ENCODE peak calls at places on chromosomes 1 and 21, in five cellular contexts. Y, Z, D, S and J are unnamed samples. For H3K27me3, the result is how much of the 10 kb centered on the place peaks cover.

GRCh38 chr1:53589043-53589887 is 130.1 kb downstream of the DMRTB1 start:
- DNase-seq in D (no peak), Z (no peak), S (no peak), Y (peak), J (no peak)

GRCh38 chr21:19322360-19322759 is 918.8 kb upstream of the TMPRSS15 start:
- DNase-seq in Y (no peak), Z (no peak), D (no peak), S (no peak), J (no peak)

GRCh38 chr1:243598433-243598832 is 251.6 kb downstream of the AKT3 start:
- DNase-seq in S (peak), D (no peak), Y (no peak), Z (peak), J (no peak)

GRCh38 chr1:150477733-150478132 is 9.5 kb upstream of the TARS2 start:
- DNase-seq in D (peak), S (peak), Y (no peak), Z (no peak), J (no peak)

GRCh38 chr1:200409761-200410565 is at the start of gene ZNF281:
- DNase-seq in Z (peak), Y (peak), D (peak), S (peak), J (peak)

GRCh38 chr1:150778409-150778808 is 12.8 kb upstream of the CTSS start:
- DNase-seq in S (peak), Z (no peak), D (no peak), Y (no peak), J (no peak)

GRCh38 chr1:207854001-207854400 is 56.9 kb downstream of the CD34 start:
- DNase-seq in D (no peak), Y (no peak), S (no peak), Z (no peak), J (no peak)

GRCh38 chr1:220409751-220410370 is 118.1 kb upstream of the MARK1 start:
- DNase-seq in Y (no peak), S (no peak), D (no peak), Z (no peak), J (peak)

GRCh38 chr1:239744851-239745250 is 346.8 kb upstream of the FMN2 start:
- DNase-seq in Y (no peak), S (no peak), D (no peak), Z (no peak), J (no peak)

GRCh38 chr1:205563927-205564441 is 59.5 kb downstream of the CDK18 start:
- DNase-seq in Y (no peak), S (no peak), Z (no peak), D (no peak), J (no peak)

GRCh38 chr1:59017501-59018231 is 233.8 kb upstream of the JUN start:
- DNase-seq in Z (no peak), D (no peak), Y (no peak), S (no peak), J (no peak)

GRCh38 chr1:67716800-67717199 is 31.8 kb downstream of the GADD45A start:
- DNase-seq in Y (no peak), S (peak), D (no peak), Z (no peak), J (peak)

GRCh38 chr1:236465959-236466303 is 57.9 kb upstream of the LGALS8 start:
- DNase-seq in Z (peak), D (no peak), Y (no peak), S (peak), J (no peak)

DNA sequence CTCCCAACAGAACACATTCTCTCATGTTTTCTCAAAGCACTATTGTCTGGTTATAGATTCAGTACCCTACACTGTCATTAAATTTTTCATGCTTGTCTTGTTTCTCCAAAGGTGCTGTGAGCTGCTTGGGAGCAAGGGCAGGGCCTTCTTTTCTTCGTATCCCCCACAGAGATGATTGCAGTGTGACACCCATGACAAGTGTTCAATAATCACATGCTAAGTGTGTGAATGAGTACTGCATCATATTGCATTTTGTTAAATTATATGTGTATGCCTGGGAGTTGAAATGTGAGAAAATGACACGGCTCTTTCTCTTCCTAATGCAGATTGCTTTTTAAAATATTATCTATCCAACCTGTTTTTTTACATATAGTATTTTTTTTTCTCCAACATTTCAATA is 57.3 kb upstream of the MAGI3 start:
- DNase-seq in S (no peak), Z (no peak), D (no peak), Y (no peak), J (no peak)
- H3K27me3 ChIP-seq in S (under half), Z (under half), D (under half), Y (under half), J (under half)

GRCh38 chr1:99004270-99005141 is at the start of gene PLPPR5:
- DNase-seq in Y (peak), Z (peak), D (peak), S (no peak), J (peak)
- H3K27me3 ChIP-seq in Y (under half), Z (under half), D (half or more), S (half or more), J (half or more)

GRCh38 chr1:39721664-39722063 is 17.0 kb upstream of the PPIE start:
- DNase-seq in Z (no peak), D (no peak), Y (no peak), S (no peak), J (no peak)
- H3K27me3 ChIP-seq in Z (under half), D (half or more), Y (under half), S (under half), J (under half)

DNA sequence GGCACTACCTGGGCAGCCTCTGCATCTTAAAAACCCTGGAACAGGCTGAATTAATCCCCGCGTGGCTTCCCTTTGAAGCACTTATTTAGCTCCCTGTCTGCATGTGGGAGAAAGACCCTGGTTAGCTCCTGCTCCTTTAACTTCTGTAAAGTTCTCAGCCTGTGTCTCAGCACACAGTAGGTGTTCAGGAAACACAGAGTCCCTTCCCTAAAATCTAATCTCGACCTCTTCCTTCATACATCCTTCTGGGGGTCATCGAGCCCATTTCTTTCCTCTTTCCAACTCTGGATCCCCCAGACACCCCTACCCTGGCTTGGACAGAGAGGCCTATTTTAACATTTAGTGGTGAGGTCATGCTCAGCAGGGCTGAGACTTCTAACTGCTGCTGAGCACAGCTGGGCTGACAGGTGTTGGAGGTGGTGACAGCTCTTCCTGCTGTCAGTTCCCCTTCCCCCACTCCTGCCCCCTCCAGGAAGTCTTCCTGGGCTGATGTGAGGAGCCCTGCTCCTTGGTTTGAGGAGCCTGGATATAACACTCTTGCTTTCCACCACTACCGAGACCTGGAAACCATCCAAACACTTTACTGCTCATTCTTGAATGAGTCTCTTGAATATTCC is 5.4 kb downstream of the E2F2 start:
- DNase-seq in Z (no peak), Y (no peak), S (no peak), D (no peak), J (peak)
- H3K27me3 ChIP-seq in Z (under half), Y (under half), S (under half), D (under half), J (under half)

GRCh38 chr1:22344851-22345560 is 106.6 kb upstream of the ZBTB40 start:
- DNase-seq in D (no peak), Z (no peak), S (no peak), Y (no peak), J (no peak)

GRCh38 chr1:22341791-22342605 is 109.7 kb upstream of the ZBTB40 start:
- DNase-seq in S (no peak), Y (peak), Z (no peak), D (peak), J (peak)

GRCh38 chr1:22340873-22341272 is 110.8 kb upstream of the ZBTB40 start:
- DNase-seq in S (no peak), D (no peak), Z (no peak), Y (no peak), J (no peak)

GRCh38 chr1:22343456-22344426 is 107.9 kb upstream of the ZBTB40 start:
- DNase-seq in Y (no peak), Z (no peak), S (no peak), D (no peak), J (no peak)

GRCh38 chr1:22342734-22343191 is 108.9 kb upstream of the ZBTB40 start:
- DNase-seq in D (no peak), Z (no peak), Y (peak), S (no peak), J (no peak)
- H3K27me3 ChIP-seq in D (under half), Z (under half), Y (under half), S (under half), J (under half)

GRCh38 chr1:226223157-226223785 is at the start of gene MIXL1:
- DNase-seq in D (no peak), Y (peak), Z (no peak), S (no peak), J (no peak)
- H3K27me3 ChIP-seq in D (under half), Y (under half), Z (under half), S (under half), J (under half)

GRCh38 chr1:229433364-229434004 is 410 bp downstream of the ACTA1 start:
- DNase-seq in Y (no peak), D (no peak), Z (no peak), S (no peak), J (no peak)

GRCh38 chr1:229432905-229433304 is 989 bp downstream of the ACTA1 start:
- DNase-seq in Z (no peak), D (no peak), S (no peak), Y (no peak), J (no peak)

GRCh38 chr1:229432116-229432461 is 1.8 kb downstream of the ACTA1 start:
- DNase-seq in Y (no peak), Z (no peak), D (no peak), S (no peak), J (no peak)

GRCh38 chr1:229430761-229431269 is 3.1 kb downstream of the ACTA1 start:
- DNase-seq in Y (no peak), Z (peak), S (no peak), D (peak), J (peak)

GRCh38 chr1:229431270-229432115 is 2.4 kb downstream of the ACTA1 start:
- DNase-seq in D (no peak), S (no peak), Y (no peak), Z (no peak), J (peak)
- H3K27me3 ChIP-seq in D (half or more), S (half or more), Y (under half), Z (under half), J (half or more)